ENCODE peak calls at places on chromosome 20, in four cellular contexts. C is uterus, T is left ventricle myocardium inferior, X is tibial artery. F is an unnamed sample.

GRCh38 chr20:34791289-34792020 is 34.0 kb downstream of the NCOA6 start:
- DNase-seq in C (no peak), T (no peak), X (no peak), F (no peak)

GRCh38 chr20:642398-643174 is 10.4 kb downstream of the SRXN1 start:
- DNase-seq in C (no peak), T (peak), X (no peak), F (no peak)

GRCh38 chr20:43963872-43964791 is 49.5 kb downstream of the TOX2 start:
- DNase-seq in C (no peak), T (peak), X (peak), F (no peak)

GRCh38 chr20:44109951-44110361 is 77.0 kb downstream of the JPH2 start:
- DNase-seq in C (no peak), T (no peak), X (no peak), F (no peak)

GRCh38 chr20:2867081-2867860 is 6.0 kb upstream of the PTPRA start:
- DNase-seq in C (no peak), T (no peak), X (no peak), F (no peak)

GRCh38 chr20:11553603-11554002 is 364.1 kb upstream of the BTBD3 start:
- DNase-seq in C (no peak), T (no peak), X (no peak), F (no peak)

GRCh38 chr20:56353356-56353755 is 5.4 kb upstream of the FAM210B start:
- DNase-seq in C (no peak), T (no peak), X (no peak), F (no peak)

GRCh38 chr20:37373020-37373592 is 27.2 kb downstream of the SRC start:
- DNase-seq in C (no peak), T (no peak), X (no peak), F (no peak)

GRCh38 chr20:61800359-61801064 is 265.2 kb downstream of the TAF4 start:
- DNase-seq in C (no peak), T (no peak), X (no peak), F (no peak)

GRCh38 chr20:47278907-47279348 is 77.6 kb downstream of the ZMYND8 start:
- DNase-seq in C (no peak), T (no peak), X (no peak), F (no peak)

GRCh38 chr20:21048841-21049273 is 57.3 kb downstream of the LINC00237 start:
- DNase-seq in C (no peak), T (peak), X (no peak), F (no peak)

GRCh38 chr20:36544134-36545018 is 3.1 kb downstream of the MYL9 start:
- DNase-seq in C (peak), T (peak), X (peak), F (peak)

GRCh38 chr20:258963-259362 is 1.4 kb downstream of the DEFB132 start:
- DNase-seq in C (no peak), T (no peak), X (no peak), F (no peak)

GRCh38 chr20:21047981-21048380 is 58.2 kb downstream of the LINC00237 start:
- DNase-seq in C (no peak), T (no peak), X (no peak), F (no peak)

GRCh38 chr20:35312348-35312747 is 20.1 kb upstream of the FAM83C start:
- DNase-seq in C (no peak), T (no peak), X (no peak), F (no peak)

GRCh38 chr20:43942213-43942590 is 27.6 kb downstream of the TOX2 start:
- DNase-seq in C (no peak), T (no peak), X (no peak), F (no peak)

GRCh38 chr20:34942301-34942700 is 13.3 kb downstream of the GSS start:
- DNase-seq in C (no peak), T (no peak), X (no peak), F (no peak)

GRCh38 chr20:43752561-43753301 is 25.9 kb upstream of the GTSF1L start:
- DNase-seq in C (no peak), T (no peak), X (no peak), F (peak)

GRCh38 chr20:10178727-10179313 is 39.8 kb upstream of the SNAP25 start:
- DNase-seq in C (peak), T (no peak), X (no peak), F (no peak)

GRCh38 chr20:7770046-7770445 is 170.2 kb downstream of the HAO1 start:
- DNase-seq in C (no peak), T (no peak), X (no peak), F (no peak)

GRCh38 chr20:47792021-47792618 is 6.8 kb upstream of the SULF2 start:
- DNase-seq in C (peak), T (peak), X (peak), F (peak)

GRCh38 chr20:62644802-62645496 is 2.6 kb downstream of the SLCO4A1 start:
- DNase-seq in C (no peak), T (no peak), X (no peak), F (no peak)

GRCh38 chr20:32522525-32522774 is 62.7 kb downstream of the NOL4L start:
- DNase-seq in C (no peak), T (no peak), X (no peak), F (no peak)

GRCh38 chr20:64091340-64091739 is 7.1 kb upstream of the LKAAEAR1 start:
- DNase-seq in C (no peak), T (no peak), X (no peak), F (no peak)
- H3K4me3 ChIP-seq in C (no peak), T (no peak), X (no peak), F (no peak)

DNA sequence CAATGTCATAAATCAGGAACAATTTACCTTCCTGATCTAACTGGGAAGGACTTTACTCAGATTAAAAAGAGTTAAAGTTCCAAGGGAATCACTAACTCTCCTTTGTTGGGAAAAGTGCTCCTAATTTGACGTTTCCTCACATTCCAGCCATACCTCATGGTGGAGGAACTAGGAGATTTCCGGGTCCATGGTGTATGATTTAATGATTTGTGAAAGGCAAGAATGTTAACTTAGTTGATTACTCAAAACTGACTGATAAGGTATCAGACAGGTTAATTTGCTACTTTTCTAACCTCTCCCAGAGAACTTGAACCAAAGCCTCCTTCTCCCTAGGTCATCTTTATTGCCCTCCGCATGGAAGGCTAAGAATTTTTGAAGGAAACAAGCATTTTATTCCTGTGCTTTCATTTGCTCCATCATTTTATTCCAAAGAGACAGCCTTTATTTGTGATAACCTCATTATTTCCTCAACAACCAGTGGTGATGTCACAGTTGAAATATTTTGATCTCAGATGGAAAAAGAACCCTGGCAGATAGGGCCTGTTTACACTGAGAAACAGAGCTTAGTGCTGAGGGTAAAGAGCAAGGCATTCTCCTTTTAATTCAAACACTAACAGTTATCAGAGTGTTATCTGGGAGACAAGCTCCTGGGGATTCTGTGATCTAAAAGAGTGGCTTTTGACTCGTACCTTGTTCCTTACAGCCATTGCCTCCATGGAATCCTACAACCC is 57.5 kb upstream of the BMP2 start:
- DNase-seq in C (no peak), T (no peak), X (no peak), F (no peak)
- H3K27ac ChIP-seq in C (no peak), T (no peak), X (no peak), F (no peak)

GRCh38 chr20:45322952-45323383 is 14.9 kb upstream of the MATN4 start:
- DNase-seq in C (no peak), T (peak), X (peak), F (peak)
- TF ChIP-seq CTCF in C (no peak), T (peak), X (peak), F (no peak)

GRCh38 chr20:53939554-53940355 is 130.6 kb downstream of the BCAS1 start:
- DNase-seq in C (peak), T (peak), X (peak), F (peak)
- H3K4me3 ChIP-seq in C (no peak), T (peak), X (no peak), F (no peak)

GRCh38 chr20:17556842-17557674 is 12.8 kb upstream of the DSTN start:
- DNase-seq in C (peak), T (peak), X (peak), F (peak)

GRCh38 chr20:17558154-17558940 is 11.5 kb upstream of the DSTN start:
- DNase-seq in C (peak), T (no peak), X (peak), F (peak)

GRCh38 chr20:17559338-17559737 is 10.5 kb upstream of the DSTN start:
- DNase-seq in C (no peak), T (no peak), X (no peak), F (peak)

GRCh38 chr20:17558941-17559304 is 11.0 kb upstream of the DSTN start:
- DNase-seq in C (no peak), T (no peak), X (no peak), F (no peak)

GRCh38 chr20:17557675-17558006 is 12.2 kb upstream of the DSTN start:
- DNase-seq in C (no peak), T (no peak), X (no peak), F (peak)
- H3K27ac ChIP-seq in C (peak), T (peak), X (peak), F (peak)

DNA sequence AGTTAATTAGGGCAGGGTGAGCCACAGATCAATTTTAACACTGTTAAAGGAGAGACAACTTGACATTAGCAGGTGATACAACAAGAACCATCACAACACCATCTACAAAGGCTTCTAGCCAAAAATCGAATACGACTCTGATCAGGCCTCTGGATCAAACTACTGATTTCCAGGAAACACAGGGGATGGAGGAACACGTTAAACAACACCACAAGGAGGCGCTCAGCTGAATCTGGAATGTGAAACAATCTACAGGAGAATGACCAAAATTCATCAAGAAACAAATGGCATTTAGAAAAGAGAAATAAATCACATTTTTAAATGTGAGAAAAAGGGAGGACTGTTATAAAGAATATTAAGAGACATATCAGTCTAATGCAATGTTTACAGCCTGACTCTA is 13.5 kb upstream of the MAFB start:
- DNase-seq in C (no peak), T (no peak), X (no peak), F (no peak)
- TF ChIP-seq CTCF in C (no peak), T (no peak), X (no peak), F (no peak)

GRCh38 chr20:5119435-5120188 is at the start of gene PCNA:
- DNase-seq in C (peak), T (peak), X (peak), F (peak)

GRCh38 chr20:5118220-5119142 is 1.3 kb downstream of the PCNA start:
- DNase-seq in C (no peak), T (no peak), X (no peak), F (no peak)

GRCh38 chr20:5114403-5114802 is 5.4 kb downstream of the PCNA start:
- DNase-seq in C (no peak), T (no peak), X (no peak), F (no peak)

GRCh38 chr20:5119143-5119434 is 669 bp downstream of the PCNA start:
- DNase-seq in C (no peak), T (no peak), X (no peak), F (no peak)

GRCh38 chr20:5116875-5117274 is 2.9 kb downstream of the PCNA start:
- DNase-seq in C (no peak), T (no peak), X (no peak), F (no peak)
- H3K4me3 ChIP-seq in C (no peak), T (no peak), X (no peak), F (no peak)

F was measured in lung.